ENCODE peak calls at places on chromosomes 3 and 15, in four cellular contexts. F is left ventricle myocardium inferior, S is endothelial cell of umbilical vein, K is colonic mucosa. Y is an unnamed sample. For H3K4me1 and H3K27me3, the result is how much of the 10 kb centered on the place peaks cover.

GRCh38 chr3:42032693-42033349 is 58.3 kb upstream of the TRAK1 start:
- DNase-seq in F (peak), K (peak), S (peak), Y (no peak)

GRCh38 chr3:55751730-55752129 is 264.6 kb upstream of the WNT5A start:
- DNase-seq in F (no peak), K (no peak), S (no peak), Y (no peak)

GRCh38 chr3:17033516-17034168 is 148.9 kb downstream of the PLCL2 start:
- DNase-seq in K (no peak), S (no peak), F (no peak), Y (no peak)

GRCh38 chr15:98937413-98938104 is 70.0 kb downstream of the PGPEP1L start:
- DNase-seq in K (no peak), S (no peak), F (no peak), Y (no peak)

GRCh38 chr15:58383876-58384275 is 47.9 kb upstream of the LIPC start:
- DNase-seq in K (no peak), S (no peak), F (no peak), Y (no peak)

GRCh38 chr15:76815421-76815820 is 89.7 kb downstream of the SCAPER start:
- DNase-seq in F (no peak), S (no peak), K (no peak), Y (no peak)

GRCh38 chr15:38864827-38865604 is 300.4 kb upstream of the RASGRP1 start:
- DNase-seq in F (peak), K (no peak), S (no peak), Y (no peak)

GRCh38 chr15:90829942-90830440 is 38.4 kb upstream of the FURIN start:
- DNase-seq in K (no peak), F (no peak), S (peak), Y (no peak)

GRCh38 chr15:39869858-39870515 is 50.1 kb downstream of the GPR176 start:
- DNase-seq in K (no peak), S (peak), F (no peak), Y (no peak)

GRCh38 chr15:42549052-42549491 is 434 bp downstream of the HAUS2 start:
- DNase-seq in S (no peak), F (no peak), K (no peak), Y (peak)

GRCh38 chr3:61875976-61876671 is 314.8 kb downstream of the PTPRG start:
- DNase-seq in K (no peak), S (no peak), F (no peak), Y (no peak)

GRCh38 chr3:175304437-175304836 is 445.3 kb downstream of the NAALADL2 start:
- DNase-seq in K (no peak), F (peak), S (peak), Y (no peak)

GRCh38 chr3:101849714-101850326 is 506 bp downstream of the NFKBIZ start:
- DNase-seq in K (no peak), F (peak), S (peak), Y (peak)

GRCh38 chr3:164459526-164460151 is 618.7 kb downstream of the SI start:
- DNase-seq in F (no peak), K (no peak), S (no peak), Y (no peak)

GRCh38 chr3:111890051-111890580 is 31.1 kb downstream of the PHLDB2 start:
- DNase-seq in S (no peak), K (no peak), F (no peak), Y (no peak)

DNA sequence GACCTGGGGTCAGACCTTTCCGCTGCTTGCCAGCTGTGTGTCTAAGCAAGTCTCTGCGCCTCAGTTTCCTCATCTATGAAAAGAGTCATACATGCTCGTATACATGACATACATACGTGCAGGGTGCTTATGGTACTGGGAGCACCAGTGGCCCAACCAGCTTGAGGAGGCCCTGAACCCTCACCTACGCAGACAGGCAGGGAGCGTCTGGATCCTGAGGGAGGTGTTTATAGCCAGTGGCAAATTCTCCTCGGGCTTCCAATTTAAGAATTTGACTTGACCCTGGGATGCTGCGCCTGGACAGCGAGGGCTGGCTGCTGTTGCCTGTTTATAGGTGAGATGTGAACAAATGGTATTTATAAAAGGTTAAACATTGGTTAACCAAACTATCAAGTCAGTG is 17.7 kb upstream of the FGD5 start:
- DNase-seq in S (no peak), K (no peak), F (no peak), Y (no peak)
- H3K4me1 ChIP-seq in S (under half), K (under half), F (under half), Y (under half)

GRCh38 chr3:158103131-158103955 is 2.9 kb downstream of the SHOX2 start:
- DNase-seq in F (no peak), S (no peak), K (peak), Y (peak)

GRCh38 chr3:158101330-158102218 is 4.6 kb downstream of the SHOX2 start:
- DNase-seq in F (no peak), S (no peak), K (no peak), Y (no peak)

GRCh38 chr3:158103956-158104338 is 2.3 kb downstream of the SHOX2 start:
- DNase-seq in S (no peak), K (no peak), F (no peak), Y (no peak)

GRCh38 chr3:158102219-158102612 is 4.0 kb downstream of the SHOX2 start:
- DNase-seq in S (no peak), K (no peak), F (no peak), Y (no peak)

DNA sequence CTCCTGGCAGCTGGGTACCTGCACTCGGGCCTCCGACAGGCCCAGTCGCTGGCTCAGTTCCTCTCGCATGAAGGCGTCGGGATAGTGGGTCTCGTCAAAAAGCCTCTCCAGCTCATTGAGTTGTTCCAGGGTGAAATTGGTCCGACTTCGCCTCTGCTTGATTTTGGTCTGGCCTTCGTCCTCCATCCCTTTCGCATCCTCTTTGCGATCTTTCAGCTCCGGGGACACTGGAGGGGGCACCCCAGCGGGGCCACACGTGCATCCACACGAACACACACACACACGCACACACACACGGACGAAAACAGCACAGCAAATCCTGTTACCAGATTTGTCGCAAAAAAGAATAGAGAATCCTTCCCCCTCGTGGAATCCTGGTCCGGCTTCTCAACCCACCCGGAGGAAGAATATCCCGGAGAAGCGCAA is 3.5 kb downstream of the SHOX2 start:
- DNase-seq in K (no peak), F (no peak), S (no peak), Y (no peak)
- H3K27me3 ChIP-seq in K (half or more), F (half or more), S (half or more), Y (under half)

GRCh38 chr15:30984542-30984941 is 6.9 kb downstream of the MTMR10 start:
- DNase-seq in K (no peak), F (no peak), S (peak), Y (peak)
- H3K4me1 ChIP-seq in K (under half), F (half or more), S (half or more), Y (under half)

GRCh38 chr3:13783556-13783955 is 96.3 kb downstream of the WNT7A start:
- DNase-seq in K (no peak), S (no peak), F (no peak), Y (no peak)
- H3K27me3 ChIP-seq in K (under half), S (under half), F (half or more), Y (under half)

GRCh38 chr15:67834593-67835348 is 5.1 kb downstream of the RNU6-1 start:
- DNase-seq in F (no peak), K (no peak), S (no peak), Y (no peak)

GRCh38 chr15:67835349-67836133 is 4.3 kb downstream of the RNU6-1 start:
- DNase-seq in F (no peak), K (no peak), S (no peak), Y (no peak)

GRCh38 chr15:67836955-67837354 is 2.9 kb downstream of the RNU6-1 start:
- DNase-seq in K (no peak), S (no peak), F (no peak), Y (no peak)

GRCh38 chr15:67836477-67836876 is 3.4 kb downstream of the RNU6-1 start:
- DNase-seq in S (peak), K (peak), F (peak), Y (peak)

DNA sequence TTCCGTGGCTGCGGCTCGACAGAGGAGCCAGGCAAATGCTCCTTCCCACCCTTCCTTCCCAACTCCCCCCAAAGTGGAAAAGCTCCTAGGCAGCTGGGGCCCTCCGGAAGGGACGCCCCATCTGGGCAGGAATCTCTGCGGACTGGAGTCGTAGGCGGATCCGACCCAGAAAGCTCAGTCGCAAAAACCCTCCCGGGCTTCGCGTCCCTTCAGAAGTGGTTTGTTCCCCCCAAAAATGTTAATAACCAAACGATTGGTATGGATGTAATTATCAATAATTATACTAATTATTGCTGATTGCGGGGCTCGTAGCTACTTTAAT is 3.8 kb downstream of the RNU6-1 start:
- DNase-seq in S (no peak), K (no peak), F (no peak), Y (no peak)
- H3K4me1 ChIP-seq in S (under half), K (under half), F (half or more), Y (under half)

DNA sequence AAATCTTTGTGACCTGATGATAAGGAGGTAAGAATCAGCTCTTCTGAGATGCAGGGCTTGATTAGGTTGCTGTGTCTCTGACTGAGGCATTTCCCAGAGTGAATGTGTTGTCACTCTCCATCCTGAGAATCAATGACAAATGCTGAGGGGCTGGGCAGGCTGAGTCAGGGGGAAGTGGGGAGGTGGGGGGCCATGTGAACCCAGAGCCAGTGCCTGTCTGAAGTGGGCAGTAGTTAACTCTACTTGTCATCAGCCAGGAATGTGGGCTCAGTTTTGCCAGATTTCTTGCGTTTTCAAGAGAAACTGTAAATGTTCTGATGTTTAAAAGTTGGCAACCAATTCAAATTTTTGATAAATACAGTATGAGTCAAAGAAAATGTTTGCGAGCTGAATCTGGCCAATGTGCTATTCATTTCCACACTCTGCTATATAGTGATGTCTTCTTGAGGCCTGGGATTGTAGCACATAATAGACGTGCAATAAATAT is 3.1 kb upstream of the BNC1 start:
- DNase-seq in K (no peak), S (peak), F (no peak), Y (no peak)
- H3K27me3 ChIP-seq in K (under half), S (under half), F (half or more), Y (under half)

DNA sequence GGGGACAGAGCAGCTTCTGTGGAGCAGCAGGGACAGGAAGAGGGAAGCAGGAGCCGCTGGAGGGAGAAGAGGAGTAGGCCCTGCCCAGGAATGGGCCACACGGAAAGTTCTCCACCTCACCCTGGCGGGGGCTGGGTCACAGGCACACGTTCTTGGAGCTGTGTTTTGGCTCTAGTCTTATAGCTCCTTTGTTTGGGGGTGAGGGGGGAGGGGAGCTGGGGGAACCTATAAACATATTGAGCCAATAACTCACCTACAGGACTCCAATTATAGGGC is 508.6 kb downstream of the SHQ1 start:
- DNase-seq in F (no peak), S (no peak), K (no peak), Y (no peak)
- H3K4me1 ChIP-seq in F (under half), S (under half), K (under half), Y (under half)

Y was measured in small intestine.